ENCODE peak calls at places on chromosomes 12 and 14, in five cellular contexts. K is astrocyte of the spinal cord, F is PC-3, A is AG04449, Z is AG04450. J is an unnamed sample.

GRCh38 chr12:53277981-53278380 is 9.9 kb downstream of the ESPL1 start:
- DNase-seq in K (no peak), F (no peak), A (no peak), Z (no peak), J (no peak)

GRCh38 chr14:103201801-103202200 is 78.5 kb downstream of the TNFAIP2 start:
- DNase-seq in K (no peak), F (no peak), A (no peak), Z (no peak), J (no peak)

GRCh38 chr12:109763201-109763841 is 49.7 kb downstream of the FAM222A start:
- DNase-seq in K (peak), F (peak), A (no peak), Z (no peak), J (peak)

GRCh38 chr14:24459331-24459730 is 16.8 kb upstream of the SDR39U1 start:
- DNase-seq in K (no peak), F (no peak), A (no peak), Z (no peak), J (no peak)

GRCh38 chr12:40691913-40692616 is at the start of gene CNTN1:
- DNase-seq in K (peak), F (no peak), A (no peak), Z (no peak), J (peak)

GRCh38 chr14:103161054-103161397 is 37.8 kb downstream of the TNFAIP2 start:
- DNase-seq in K (no peak), F (peak), A (no peak), Z (no peak), J (no peak)

GRCh38 chr14:67170706-67171105 is 18.5 kb upstream of the GARIN2 start:
- DNase-seq in K (no peak), F (no peak), A (no peak), Z (no peak), J (peak)

GRCh38 chr12:52243774-52244614 is 11.0 kb downstream of the KRT7 start:
- DNase-seq in K (peak), F (peak), A (peak), Z (peak), J (peak)

GRCh38 chr12:63915105-63915830 is 70.8 kb downstream of the SRGAP1 start:
- DNase-seq in K (peak), F (peak), A (no peak), Z (no peak), J (peak)

DNA sequence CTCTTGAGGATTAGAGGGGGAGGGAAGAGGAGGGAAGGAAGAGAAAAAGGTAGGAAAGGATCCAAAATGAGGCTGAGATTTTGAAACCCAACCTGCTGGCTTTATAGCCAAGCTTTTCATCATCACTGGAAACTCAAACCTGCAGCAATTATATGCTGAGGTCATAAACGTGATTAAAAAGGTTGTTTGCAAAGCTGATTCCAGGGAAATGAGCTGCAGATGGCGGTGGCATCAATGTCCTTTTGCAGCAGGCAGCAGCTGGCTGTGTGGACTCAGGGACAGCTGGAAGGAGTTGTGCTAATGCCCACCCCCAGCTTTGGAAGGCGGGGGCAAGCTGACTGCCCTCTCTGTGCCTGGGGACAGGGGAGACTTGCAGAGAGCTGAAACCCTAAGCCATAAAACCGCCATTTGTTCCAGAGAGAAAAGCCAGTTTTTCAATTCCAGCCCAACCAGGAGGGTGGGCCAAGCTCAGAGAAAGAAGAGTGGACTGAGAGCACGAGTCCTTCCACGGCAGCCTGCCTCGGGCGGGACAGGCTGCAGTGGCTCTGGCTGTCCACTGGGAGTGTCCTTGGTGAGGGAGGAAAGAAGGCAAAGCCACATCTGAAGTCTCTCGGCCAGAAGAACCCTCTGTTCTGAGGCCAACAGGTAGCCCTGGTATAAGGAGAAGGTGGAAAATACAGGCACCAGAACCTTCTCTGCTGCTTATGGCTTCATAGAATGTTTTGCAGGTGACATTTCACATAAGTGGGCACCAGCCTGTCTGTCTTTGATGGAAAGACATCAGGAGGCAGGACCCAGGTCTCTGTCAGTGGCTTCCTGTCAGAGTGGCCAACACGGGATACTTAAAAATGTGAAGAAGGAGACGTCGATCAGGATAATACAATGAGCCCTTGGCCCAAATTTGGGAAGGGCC is 90.7 kb downstream of the SINHCAF start:
- DNase-seq in K (peak), F (peak), A (no peak), Z (no peak), J (peak)
- TF ChIP-seq CTCF in K (peak), F (peak), A (peak), Z (peak), J (peak)

GRCh38 chr12:6335451-6336078 is 6.3 kb downstream of the TNFRSF1A start:
- DNase-seq in K (peak), F (peak), A (no peak), Z (peak), J (peak)

GRCh38 chr12:6334940-6335450 is 6.9 kb downstream of the TNFRSF1A start:
- DNase-seq in K (no peak), F (no peak), A (no peak), Z (no peak), J (no peak)

GRCh38 chr12:6333029-6333428 is 8.8 kb downstream of the TNFRSF1A start:
- DNase-seq in K (no peak), F (no peak), A (no peak), Z (no peak), J (no peak)

GRCh38 chr12:6333566-6333965 is 8.3 kb downstream of the TNFRSF1A start:
- DNase-seq in K (peak), F (no peak), A (peak), Z (peak), J (no peak)

GRCh38 chr12:6334359-6334758 is 7.5 kb downstream of the TNFRSF1A start:
- DNase-seq in K (no peak), F (no peak), A (no peak), Z (no peak), J (no peak)
- H3K4me3 ChIP-seq in K (no peak), F (no peak), A (no peak), Z (no peak), J (peak)

GRCh38 chr12:6273209-6273928 is 37.1 kb upstream of the PLEKHG6 start:
- DNase-seq in K (no peak), F (no peak), A (no peak), Z (no peak), J (no peak)
- TF ChIP-seq CTCF in K (no peak), F (no peak), A (no peak), Z (no peak), J (peak)

GRCh38 chr12:103813949-103814348 is 27.1 kb downstream of the NT5DC3 start:
- DNase-seq in K (no peak), F (no peak), A (no peak), Z (no peak), J (no peak)
- H3K4me3 ChIP-seq in K (no peak), F (no peak), A (no peak), Z (no peak), J (no peak)

J was measured in fibroblast of pulmonary artery.